ENCODE peak calls at places on chromosomes 2 and 18, in four cellular contexts. F, T, P and X are unnamed samples.

GRCh38 chr2:168545439-168546082 is 89.5 kb downstream of the CERS6 start:
- DNase-seq in F (no peak), T (no peak), P (no peak), X (no peak)

GRCh38 chr2:96274355-96275056 is 8.5 kb downstream of the CIAO1 start:
- DNase-seq in F (no peak), T (no peak), P (no peak), X (no peak)

GRCh38 chr2:8682719-8683667 is 1.1 kb downstream of the ID2 start:
- DNase-seq in F (no peak), T (peak; percentile 72), P (peak; percentile 77), X (no peak)

GRCh38 chr18:63293930-63294329 is 25.6 kb downstream of the BCL2 start:
- DNase-seq in F (no peak), T (no peak), P (no peak), X (no peak)

GRCh38 chr2:151946856-151947523 is 118.8 kb upstream of the ARL5A start:
- DNase-seq in F (no peak), T (peak; percentile 45), P (peak; percentile 62), X (no peak)

GRCh38 chr2:15028406-15028805 is 395.9 kb downstream of the LRATD1 start:
- DNase-seq in F (no peak), T (no peak), P (no peak), X (no peak)

GRCh38 chr2:148298201-148298600 is 277.3 kb downstream of the MBD5 start:
- DNase-seq in F (no peak), T (no peak), P (no peak), X (no peak)

GRCh38 chr18:35696307-35696706 is 114.8 kb downstream of the GALNT1 start:
- DNase-seq in F (no peak), T (no peak), P (no peak), X (no peak)

GRCh38 chr2:43070039-43070438 is 156.4 kb downstream of the ZFP36L2 start:
- DNase-seq in F (no peak), T (no peak), P (peak; percentile 66), X (no peak)

GRCh38 chr2:156532989-156533388 is 96.8 kb downstream of the GPD2 start:
- DNase-seq in F (no peak), T (no peak), P (no peak), X (no peak)

GRCh38 chr18:22814329-22814703 is 118.8 kb upstream of the RBBP8 start:
- DNase-seq in F (no peak), T (no peak), P (no peak), X (no peak)

GRCh38 chr18:48326901-48327675 is 82.1 kb downstream of the ZBTB7C start:
- DNase-seq in F (no peak), T (no peak), P (no peak), X (no peak)

GRCh38 chr18:2513616-2514015 is 57.7 kb downstream of the METTL4 start:
- DNase-seq in F (no peak), T (no peak), P (no peak), X (no peak)

GRCh38 chr2:140892429-140892828 is 1238.4 kb downstream of the LRP1B start:
- DNase-seq in F (no peak), T (no peak), P (no peak), X (no peak)

GRCh38 chr2:72694715-72695496 is 130.9 kb downstream of the EXOC6B start:
- DNase-seq in F (no peak), T (peak; percentile 94), P (peak; percentile 58), X (no peak)

GRCh38 chr18:64017870-64018269 is 48.0 kb downstream of the SERPINB8 start:
- DNase-seq in F (no peak), T (peak; percentile 23), P (no peak), X (no peak)

GRCh38 chr2:134669731-134670669 is 48.8 kb downstream of the TMEM163 start:
- DNase-seq in F (no peak), T (no peak), P (no peak), X (no peak)

GRCh38 chr2:236629961-236630872 is 60.6 kb downstream of the ACKR3 start:
- DNase-seq in F (no peak), T (no peak), P (no peak), X (no peak)

GRCh38 chr2:206989306-206989705 is 50.0 kb downstream of the CPO start:
- DNase-seq in F (no peak), T (peak; percentile 49), P (peak; percentile 37), X (peak; percentile 61)

GRCh38 chr2:225998653-225999052 is 599.1 kb downstream of the NYAP2 start:
- DNase-seq in F (no peak), T (no peak), P (no peak), X (no peak)

GRCh38 chr2:239880396-239880795 is 144.7 kb downstream of the NDUFA10 start:
- DNase-seq in F (no peak), T (no peak), P (no peak), X (peak; percentile 22)

DNA sequence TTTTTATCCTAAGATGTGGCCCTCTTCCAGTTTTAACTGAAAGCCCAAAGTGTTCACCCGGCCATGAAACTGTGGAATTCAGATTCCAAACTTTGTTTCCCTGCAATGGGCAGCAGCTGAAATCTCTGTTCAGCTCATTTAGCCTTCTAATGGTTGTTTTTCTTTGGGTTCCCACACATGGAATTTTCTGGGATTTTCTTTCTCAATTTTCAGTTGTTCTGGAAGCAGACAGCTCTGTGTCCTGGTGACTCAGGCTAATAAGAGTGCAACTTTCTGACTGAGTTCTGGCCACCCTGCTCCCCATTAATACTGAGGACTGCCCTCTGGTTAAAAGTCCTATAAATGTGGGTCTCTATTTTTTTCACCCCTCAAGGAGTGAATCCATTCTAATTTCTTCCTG is 78.5 kb downstream of the PMS1 start:
- DNase-seq in F (no peak), T (no peak), P (no peak), X (no peak)
- TF ChIP-seq TCF12 in F (no peak), T (no peak), P (no peak), X (no peak)

DNA sequence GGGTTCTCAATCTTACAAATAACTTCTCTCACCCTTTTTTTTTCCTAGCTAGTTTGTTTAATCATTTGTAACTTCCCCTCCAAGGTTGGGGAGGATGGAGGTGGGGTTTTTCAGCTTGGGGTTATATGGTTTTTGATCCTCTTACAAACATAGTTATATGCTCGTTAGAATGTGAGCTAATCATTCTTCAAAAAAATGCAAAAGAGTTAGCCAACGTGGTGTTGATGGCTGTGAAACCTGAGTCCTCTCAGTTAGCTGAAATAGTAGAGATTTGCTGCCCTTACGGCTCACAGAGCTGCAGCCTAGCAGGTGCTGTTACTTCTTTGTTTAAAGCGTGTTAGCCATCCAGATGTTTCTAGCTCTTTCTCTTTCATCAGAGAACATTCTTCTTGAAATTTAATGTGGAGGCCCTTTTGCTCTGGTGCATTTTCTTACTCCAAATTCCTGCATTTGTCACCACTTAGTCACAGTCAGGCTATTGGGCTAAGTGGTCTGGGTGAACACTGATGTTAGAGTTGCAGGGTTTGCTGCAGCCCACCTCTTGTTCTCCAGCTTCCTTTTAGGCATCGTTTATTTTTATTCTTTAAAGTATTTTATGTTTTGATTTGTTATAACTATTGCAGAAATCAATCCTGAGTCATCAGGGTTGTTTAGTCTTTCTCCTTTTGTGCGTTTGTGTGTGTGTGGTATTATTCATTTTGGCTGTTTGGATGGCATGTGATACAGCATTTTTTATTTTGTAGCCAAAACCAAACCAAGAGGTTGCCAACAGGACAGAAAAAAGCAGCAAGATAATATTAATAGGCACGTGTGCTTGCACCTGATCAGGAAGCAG is 41.1 kb downstream of the LIMS1 start:
- DNase-seq in F (peak; percentile 70), T (no peak), P (no peak), X (no peak)
- TF ChIP-seq TCF12 in F (peak; percentile 38), T (no peak), P (no peak), X (peak; percentile 78)

GRCh38 chr2:234954551-234954992 is 2.8 kb downstream of the SH3BP4 start:
- DNase-seq in F (no peak), T (no peak), P (no peak), X (no peak)

GRCh38 chr2:234952270-234953115 is 676 bp downstream of the SH3BP4 start:
- DNase-seq in F (no peak), T (no peak), P (peak; percentile 74), X (no peak)

GRCh38 chr2:234951386-234952269 is at the start of gene SH3BP4:
- DNase-seq in F (no peak), T (peak; percentile 54), P (peak; percentile 99), X (peak; percentile 85)

GRCh38 chr2:234955091-234955511 is 3.3 kb downstream of the SH3BP4 start:
- DNase-seq in F (no peak), T (no peak), P (no peak), X (no peak)

DNA sequence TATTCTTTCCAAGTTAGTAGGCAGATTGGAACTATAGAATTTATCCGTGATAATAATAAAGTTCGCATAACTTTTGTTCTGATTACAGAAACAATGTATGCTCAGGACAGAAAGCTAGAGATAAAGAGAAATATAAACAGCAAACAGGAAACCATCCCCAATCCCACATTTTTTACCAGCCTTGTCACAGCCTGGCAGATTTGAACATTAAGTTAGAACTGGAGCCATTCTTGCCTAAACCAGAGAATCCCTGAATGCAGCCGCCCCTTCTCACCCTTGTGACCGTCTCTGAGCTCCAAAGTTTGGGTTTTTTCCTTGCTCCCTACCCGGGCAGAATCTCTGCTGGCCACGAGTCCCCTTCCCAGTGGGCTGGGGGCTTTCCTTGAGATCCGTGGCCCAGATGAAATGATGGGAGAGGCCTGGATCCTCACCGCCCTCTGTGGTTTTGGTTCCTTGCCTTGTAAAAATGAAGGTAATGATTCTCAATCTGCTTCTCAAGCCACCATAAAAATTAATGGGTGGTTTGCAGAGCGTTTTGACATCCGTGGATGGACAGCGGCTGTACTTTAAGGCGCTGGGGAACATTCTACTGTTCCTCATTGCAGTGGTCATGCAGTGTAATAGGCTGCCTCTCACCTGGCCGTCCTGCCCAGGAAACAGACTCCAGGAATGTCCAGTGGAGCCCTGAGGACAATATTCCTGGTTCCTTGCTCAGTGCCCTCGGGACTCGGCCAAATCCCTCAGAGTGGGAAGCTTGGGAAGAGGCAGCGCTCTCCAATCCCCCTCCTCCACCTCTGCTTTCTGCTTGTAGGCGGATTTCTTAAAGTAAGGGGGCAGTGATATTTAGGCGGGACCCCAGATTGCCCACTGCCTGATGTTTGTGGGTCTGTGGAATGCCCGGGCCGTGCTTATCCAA is 1.6 kb downstream of the SH3BP4 start:
- DNase-seq in F (no peak), T (no peak), P (no peak), X (no peak)
- TF ChIP-seq TCF12 in F (no peak), T (no peak), P (no peak), X (no peak)

GRCh38 chr2:231710751-231711676 is 2.7 kb downstream of the PTMA start:
- DNase-seq in F (no peak), T (no peak), P (peak; percentile 54), X (no peak)
- TF ChIP-seq TCF12 in F (no peak), T (no peak), P (no peak), X (no peak)

DNA sequence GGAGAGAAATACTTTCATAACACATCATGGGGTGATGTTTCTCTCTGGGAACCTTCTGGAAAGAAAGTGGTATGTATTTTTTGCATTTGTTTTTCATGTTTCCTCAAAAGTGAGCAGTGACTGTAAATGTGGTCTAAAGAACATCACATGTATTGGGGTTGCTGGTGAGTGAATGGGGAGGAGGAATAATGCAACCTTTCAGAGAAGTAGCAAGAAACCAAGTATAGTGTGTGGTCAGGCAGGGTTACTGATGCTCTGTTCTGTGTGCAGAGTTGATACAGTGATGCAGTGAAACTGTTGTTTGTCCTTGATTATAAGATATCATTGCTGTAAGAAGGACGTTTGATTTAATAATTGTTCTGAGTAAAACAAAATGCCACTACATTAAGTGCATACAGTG is 24.1 kb downstream of the ADNP2 start:
- DNase-seq in F (no peak), T (no peak), P (no peak), X (no peak)
- TF ChIP-seq TCF12 in F (no peak), T (no peak), P (no peak), X (no peak)